ENCODE peak calls at places on chromosome 2, in nine cellular contexts. One of them, this sample, is unnamed.

GRCh38 chr2:175025946-175026345 is 20.8 kb upstream of the CHN1 start:
- DNase-seq in heart left ventricle: no peak
- DNase-seq in HT-29: no peak
- DNase-seq in cardiac fibroblast: peak; percentile 14
- DNase-seq in activated CD4-positive, alpha-beta memory T cell treated with anti-CD3 and anti-CD28 coated beads, Interleukin-2, amount 10 ng/mL, durations not matched to agents 7 days and 5 days: no peak
- DNase-seq in transverse colon: no peak
- DNase-seq in GF-D8: no peak
- DNase-seq in activated naive CD8-positive, alpha-beta T cell treated with anti-CD3 and anti-CD28 coated beads, Interleukin-2, amount 10 ng/mL, durations not matched to agents 7 days and 5 days: no peak
- DNase-seq in uterus: no peak
- DNase-seq in this sample: peak; percentile 33

GRCh38 chr2:71944183-71944550 is 203.5 kb downstream of the CYP26B1 start:
- DNase-seq in heart left ventricle: no peak
- DNase-seq in HT-29: no peak
- DNase-seq in cardiac fibroblast: no peak
- DNase-seq in activated CD4-positive, alpha-beta memory T cell treated with anti-CD3 and anti-CD28 coated beads, Interleukin-2, amount 10 ng/mL, durations not matched to agents 7 days and 5 days: no peak
- DNase-seq in transverse colon: no peak
- DNase-seq in GF-D8: no peak
- DNase-seq in activated naive CD8-positive, alpha-beta T cell treated with anti-CD3 and anti-CD28 coated beads, Interleukin-2, amount 10 ng/mL, durations not matched to agents 7 days and 5 days: no peak
- DNase-seq in uterus: no peak
- DNase-seq in this sample: peak; percentile 1

GRCh38 chr2:148876589-148877402 is 1.8 kb downstream of the KIF5C start:
- DNase-seq in heart left ventricle: no peak
- DNase-seq in HT-29: no peak
- DNase-seq in cardiac fibroblast: no peak
- DNase-seq in activated CD4-positive, alpha-beta memory T cell treated with anti-CD3 and anti-CD28 coated beads, Interleukin-2, amount 10 ng/mL, durations not matched to agents 7 days and 5 days: peak; percentile 65
- DNase-seq in transverse colon: peak; percentile 21
- DNase-seq in GF-D8: no peak
- DNase-seq in activated naive CD8-positive, alpha-beta T cell treated with anti-CD3 and anti-CD28 coated beads, Interleukin-2, amount 10 ng/mL, durations not matched to agents 7 days and 5 days: peak; percentile 41
- DNase-seq in uterus: no peak
- DNase-seq in this sample: peak; percentile 20

GRCh38 chr2:1591461-1591770 is 152.9 kb downstream of the PXDN start:
- DNase-seq in heart left ventricle: peak; percentile 54
- DNase-seq in HT-29: no peak
- DNase-seq in cardiac fibroblast: peak; percentile 26
- DNase-seq in activated CD4-positive, alpha-beta memory T cell treated with anti-CD3 and anti-CD28 coated beads, Interleukin-2, amount 10 ng/mL, durations not matched to agents 7 days and 5 days: no peak
- DNase-seq in transverse colon: no peak
- DNase-seq in GF-D8: no peak
- DNase-seq in activated naive CD8-positive, alpha-beta T cell treated with anti-CD3 and anti-CD28 coated beads, Interleukin-2, amount 10 ng/mL, durations not matched to agents 7 days and 5 days: no peak
- DNase-seq in uterus: no peak
- DNase-seq in this sample: no peak

GRCh38 chr2:27833931-27834330 is 56.3 kb downstream of the RBKS start:
- DNase-seq in heart left ventricle: no peak
- DNase-seq in HT-29: no peak
- DNase-seq in cardiac fibroblast: no peak
- DNase-seq in activated CD4-positive, alpha-beta memory T cell treated with anti-CD3 and anti-CD28 coated beads, Interleukin-2, amount 10 ng/mL, durations not matched to agents 7 days and 5 days: no peak
- DNase-seq in transverse colon: no peak
- DNase-seq in GF-D8: no peak
- DNase-seq in activated naive CD8-positive, alpha-beta T cell treated with anti-CD3 and anti-CD28 coated beads, Interleukin-2, amount 10 ng/mL, durations not matched to agents 7 days and 5 days: no peak
- DNase-seq in uterus: no peak
- DNase-seq in this sample: peak; percentile 48

GRCh38 chr2:127080226-127080940 is 26.6 kb downstream of the BIN1 start:
- DNase-seq in heart left ventricle: no peak
- DNase-seq in HT-29: peak; percentile 16
- DNase-seq in cardiac fibroblast: no peak
- DNase-seq in activated CD4-positive, alpha-beta memory T cell treated with anti-CD3 and anti-CD28 coated beads, Interleukin-2, amount 10 ng/mL, durations not matched to agents 7 days and 5 days: peak; percentile 65
- DNase-seq in transverse colon: peak; percentile 67
- DNase-seq in GF-D8: no peak
- DNase-seq in activated naive CD8-positive, alpha-beta T cell treated with anti-CD3 and anti-CD28 coated beads, Interleukin-2, amount 10 ng/mL, durations not matched to agents 7 days and 5 days: no peak
- DNase-seq in uterus: no peak
- DNase-seq in this sample: no peak

GRCh38 chr2:189391201-189391600 is 50.1 kb upstream of the WDR75 start:
- DNase-seq in heart left ventricle: no peak
- DNase-seq in HT-29: no peak
- DNase-seq in cardiac fibroblast: no peak
- DNase-seq in activated CD4-positive, alpha-beta memory T cell treated with anti-CD3 and anti-CD28 coated beads, Interleukin-2, amount 10 ng/mL, durations not matched to agents 7 days and 5 days: no peak
- DNase-seq in transverse colon: no peak
- DNase-seq in GF-D8: no peak
- DNase-seq in activated naive CD8-positive, alpha-beta T cell treated with anti-CD3 and anti-CD28 coated beads, Interleukin-2, amount 10 ng/mL, durations not matched to agents 7 days and 5 days: no peak
- DNase-seq in uterus: no peak
- DNase-seq in this sample: no peak

GRCh38 chr2:204545861-204546773 is 842 bp downstream of the PARD3B start:
- DNase-seq in heart left ventricle: no peak
- DNase-seq in HT-29: peak; percentile 10
- DNase-seq in cardiac fibroblast: no peak
- DNase-seq in activated CD4-positive, alpha-beta memory T cell treated with anti-CD3 and anti-CD28 coated beads, Interleukin-2, amount 10 ng/mL, durations not matched to agents 7 days and 5 days: no peak
- DNase-seq in transverse colon: peak; percentile 59
- DNase-seq in GF-D8: no peak
- DNase-seq in activated naive CD8-positive, alpha-beta T cell treated with anti-CD3 and anti-CD28 coated beads, Interleukin-2, amount 10 ng/mL, durations not matched to agents 7 days and 5 days: no peak
- DNase-seq in uterus: no peak
- DNase-seq in this sample: no peak

GRCh38 chr2:121777699-121778058 is 22.2 kb downstream of the TSN start:
- DNase-seq in heart left ventricle: no peak
- DNase-seq in HT-29: peak; percentile 53
- DNase-seq in cardiac fibroblast: peak; percentile 55
- DNase-seq in activated CD4-positive, alpha-beta memory T cell treated with anti-CD3 and anti-CD28 coated beads, Interleukin-2, amount 10 ng/mL, durations not matched to agents 7 days and 5 days: no peak
- DNase-seq in transverse colon: no peak
- DNase-seq in GF-D8: no peak
- DNase-seq in activated naive CD8-positive, alpha-beta T cell treated with anti-CD3 and anti-CD28 coated beads, Interleukin-2, amount 10 ng/mL, durations not matched to agents 7 days and 5 days: no peak
- DNase-seq in uterus: no peak
- DNase-seq in this sample: no peak